ENCODE peak calls at places on chromosomes 7 and 10, in eight cellular contexts. U is lower lobe of right lung, Y is hippocampal formation, T is memory B cell, O is A549, G is astrocyte of the spinal cord, N is MM.1S, J is EL. R is an unnamed sample.

GRCh38 chr10:132068431-132069121 is 2.8 kb downstream of the JAKMIP3 start:
- DNase-seq in U (no peak), Y (no peak), T (no peak), O (no peak), G (no peak), N (no peak), J (no peak), R (no peak)

GRCh38 chr7:70694357-70694908 is 437.5 kb upstream of the GALNT17 start:
- DNase-seq in U (peak; percentile 53), Y (peak; percentile 37), T (no peak), O (peak; percentile 13), G (peak; percentile 37), N (peak; percentile 48), J (peak; percentile 36), R (peak; percentile 46)

GRCh38 chr10:30111340-30111980 is 52.1 kb upstream of the JCAD start:
- DNase-seq in U (no peak), Y (no peak), T (no peak), O (peak; percentile 24), G (peak; percentile 81), N (no peak), J (peak; percentile 82), R (no peak)

GRCh38 chr10:61781969-61782403 is 119.3 kb downstream of the CABCOCO1 start:
- DNase-seq in U (no peak), Y (no peak), T (no peak), O (no peak), G (no peak), N (no peak), J (no peak), R (no peak)

GRCh38 chr10:12501851-12502525 is 152.6 kb downstream of the CAMK1D start:
- DNase-seq in U (no peak), Y (no peak), T (no peak), O (no peak), G (no peak), N (no peak), J (no peak), R (no peak)

GRCh38 chr10:3282341-3282740 is 109.8 kb upstream of the PITRM1 start:
- DNase-seq in U (no peak), Y (no peak), T (no peak), O (no peak), G (no peak), N (no peak), J (no peak), R (no peak)

GRCh38 chr10:33772370-33773331 is 438.2 kb upstream of the NRP1 start:
- DNase-seq in U (no peak), Y (peak; percentile 43), T (no peak), O (no peak), G (peak; percentile 18), N (no peak), J (no peak), R (no peak)

GRCh38 chr10:28841625-28842024 is 164.3 kb downstream of the BAMBI start:
- DNase-seq in U (no peak), Y (no peak), T (no peak), O (peak; percentile 13), G (peak; percentile 62), N (no peak), J (peak; percentile 64), R (no peak)

R was measured in GM12891.